ENCODE peak calls at places on chromosomes 2 and 18, in six cellular contexts. C is colonic mucosa, T is mucosa of descending colon, R is left ventricle myocardium inferior, A is neural progenitor cell, Q is HFFc6. J is an unnamed sample.

GRCh38 chr2:112869258-112869842 is 32.8 kb upstream of the IL1B start:
- DNase-seq in A (no peak), C (peak; percentile 98), Q (peak; percentile 82), T (peak; percentile 99), R (peak; percentile 74), J (peak; percentile 84)

GRCh38 chr2:6073260-6074141 is 381.3 kb downstream of the SOX11 start:
- DNase-seq in Q (no peak), A (peak; percentile 73), R (no peak), T (no peak), C (no peak), J (no peak)

GRCh38 chr2:182615036-182615435 is 101.0 kb upstream of the DNAJC10 start:
- DNase-seq in R (no peak), Q (no peak), T (no peak), C (no peak), A (no peak), J (no peak)

GRCh38 chr2:96928277-96928781 is 58.1 kb downstream of the FAM178B start:
- DNase-seq in T (no peak), C (no peak), Q (no peak), A (no peak), R (no peak), J (no peak)

GRCh38 chr18:75687626-75688025 is 260.1 kb upstream of the SMIM21 start:
- DNase-seq in R (no peak), A (no peak), Q (no peak), C (no peak), T (no peak), J (no peak)

GRCh38 chr2:120244656-120245519 is 7.8 kb upstream of the RALB start:
- DNase-seq in R (no peak), C (no peak), T (no peak), A (no peak), Q (no peak), J (no peak)

GRCh38 chr2:241768850-241769249 is 7.8 kb upstream of the GAL3ST2 start:
- DNase-seq in A (no peak), C (no peak), T (no peak), R (no peak), Q (no peak), J (peak; percentile 73)

GRCh38 chr2:233807966-233808892 is 30.1 kb downstream of the MROH2A start:
- DNase-seq in C (no peak), R (no peak), Q (no peak), A (no peak), T (no peak), J (no peak)

GRCh38 chr2:150607471-150607870 is 120.0 kb upstream of the RND3 start:
- DNase-seq in A (no peak), R (no peak), T (no peak), C (no peak), Q (no peak), J (no peak)

GRCh38 chr2:119010336-119010735 is 68.3 kb downstream of the MARCO start:
- DNase-seq in T (no peak), A (no peak), R (no peak), Q (no peak), C (no peak), J (no peak)

GRCh38 chr2:77521931-77522470 is at the start of gene LRRTM4:
- DNase-seq in C (no peak), A (peak; percentile 72), T (no peak), R (no peak), Q (no peak), J (no peak)

GRCh38 chr2:181955010-181955409 is 30.6 kb upstream of the PPP1R1C start:
- DNase-seq in R (no peak), Q (peak; percentile 56), A (no peak), C (no peak), T (no peak), J (no peak)

GRCh38 chr2:181823405-181823804 is 68.1 kb upstream of the ITPRID2 start:
- DNase-seq in C (no peak), Q (no peak), T (no peak), R (no peak), A (no peak), J (no peak)

GRCh38 chr2:73020306-73020656 is 51.2 kb downstream of the SFXN5 start:
- DNase-seq in A (no peak), R (no peak), Q (no peak), T (no peak), C (no peak), J (peak; percentile 73)

GRCh38 chr18:3129053-3129864 is 90.5 kb downstream of the MYOM1 start:
- DNase-seq in Q (peak; percentile 60), T (peak; percentile 92), C (peak; percentile 85), A (peak; percentile 95), R (peak; percentile 77), J (peak; percentile 92)

GRCh38 chr18:11752116-11752911 is 63.2 kb downstream of the GNAL start:
- DNase-seq in Q (no peak), R (no peak), T (no peak), A (peak; percentile 75), C (no peak), J (no peak)

GRCh38 chr2:217951521-217952247 is 51.1 kb downstream of the TNS1 start:
- DNase-seq in A (no peak), R (no peak), Q (no peak), T (no peak), C (no peak), J (no peak)

GRCh38 chr2:130807659-130808385 is 28.9 kb upstream of the ARHGEF4 start:
- DNase-seq in Q (no peak), R (no peak), A (no peak), C (peak; percentile 73), T (peak; percentile 88), J (no peak)

GRCh38 chr2:10428355-10428754 is 19.8 kb downstream of the ODC1 start:
- DNase-seq in A (no peak), T (no peak), C (no peak), Q (no peak), R (no peak), J (no peak)

GRCh38 chr2:30756051-30756719 is 51.1 kb downstream of the CAPN13 start:
- DNase-seq in Q (peak; percentile 15), C (no peak), T (no peak), A (no peak), R (no peak), J (no peak)

GRCh38 chr2:64654063-64654811 is 524 bp upstream of the SERTAD2 start:
- DNase-seq in Q (peak; percentile 84), T (peak; percentile 75), C (peak; percentile 47), A (peak; percentile 92), R (peak; percentile 78), J (peak; percentile 94)

GRCh38 chr18:3649559-3650426 is 199.8 kb downstream of the TGIF1 start:
- DNase-seq in T (no peak), A (no peak), R (no peak), C (no peak), Q (peak; percentile 47), J (no peak)

GRCh38 chr2:122136071-122136470 is 380.6 kb downstream of the TSN start:
- DNase-seq in A (peak; percentile 47), R (no peak), Q (no peak), C (no peak), T (no peak), J (no peak)

GRCh38 chr18:73626221-73626620 is 521.4 kb downstream of the FBXO15 start:
- DNase-seq in Q (no peak), R (no peak), A (no peak), C (no peak), T (no peak), J (no peak)

GRCh38 chr2:169877406-169877805 is 50.2 kb downstream of the UBR3 start:
- DNase-seq in Q (no peak), C (no peak), R (no peak), A (no peak), T (peak; percentile 15), J (no peak)
- TF ChIP-seq CTCF in Q (peak; percentile 47), C (no peak), R (peak; percentile 60), A (peak; percentile 29), T (no peak), J (peak; percentile 48)

DNA sequence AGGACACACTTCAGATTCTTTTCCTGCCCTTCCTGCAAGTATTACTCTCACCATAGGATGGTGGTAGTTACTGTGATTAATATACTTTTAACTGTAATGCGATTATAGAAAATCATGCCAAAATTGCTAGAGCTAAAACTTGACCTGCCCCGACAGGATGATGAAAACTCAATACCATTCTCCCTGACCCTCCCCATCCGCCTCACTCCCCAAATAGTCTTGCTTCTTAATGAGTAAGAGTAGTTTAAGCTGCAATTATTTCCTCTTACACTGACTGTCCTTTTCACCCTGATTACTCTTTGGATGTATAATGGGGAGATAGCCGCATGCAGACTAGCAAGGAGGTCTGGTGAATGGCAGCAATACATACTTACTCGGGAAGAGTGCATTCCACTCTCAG is 269.6 kb upstream of the SIX3 start:
- DNase-seq in Q (no peak), C (no peak), A (peak; percentile 32), T (no peak), R (no peak), J (no peak)
- TF ChIP-seq CTCF in Q (no peak), C (no peak), A (no peak), T (no peak), R (no peak), J (no peak)

DNA sequence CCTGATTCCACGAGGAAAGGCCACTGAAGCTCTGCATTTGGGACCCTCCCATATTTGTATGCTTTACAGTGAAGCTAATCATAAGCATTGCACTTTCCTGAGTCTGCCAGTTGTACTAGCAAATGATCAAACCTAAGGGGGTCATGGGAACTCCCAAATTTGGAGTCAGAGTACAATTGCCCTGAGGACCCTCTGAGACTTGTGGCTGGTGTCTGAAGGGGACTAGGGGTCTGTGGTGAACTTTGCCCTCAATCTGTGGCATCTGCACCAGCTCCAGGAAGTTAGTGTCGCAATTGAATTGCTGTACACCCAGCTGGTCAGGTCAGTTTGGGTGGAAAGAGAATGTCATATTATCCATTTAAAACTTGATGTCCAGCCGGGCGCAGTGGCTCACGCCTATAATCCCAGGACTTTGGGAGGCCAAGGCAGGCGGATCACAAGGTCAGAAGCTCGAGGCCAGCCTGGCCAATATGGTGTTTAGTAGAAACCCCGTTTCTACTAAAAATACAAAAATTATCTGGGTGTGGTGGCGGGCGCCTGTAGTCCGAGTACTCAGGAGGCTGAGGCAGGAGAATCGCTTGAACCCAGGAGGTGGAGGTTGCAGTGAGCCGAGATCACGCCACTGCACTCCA is 18.1 kb downstream of the SOWAHC start:
- DNase-seq in T (peak; percentile 13), A (no peak), C (no peak), Q (no peak), R (no peak), J (no peak)
- TF ChIP-seq CTCF in T (no peak), A (no peak), C (no peak), Q (no peak), R (no peak), J (no peak)

GRCh38 chr2:33038230-33038629 is 91.5 kb downstream of the LTBP1 start:
- DNase-seq in R (no peak), T (no peak), C (no peak), Q (no peak), A (no peak), J (no peak)

GRCh38 chr2:33032245-33032644 is 85.5 kb downstream of the LTBP1 start:
- DNase-seq in R (no peak), Q (no peak), C (no peak), T (no peak), A (no peak), J (no peak)

GRCh38 chr2:33038799-33039198 is 92.0 kb downstream of the LTBP1 start:
- DNase-seq in A (no peak), T (no peak), C (no peak), Q (no peak), R (no peak), J (no peak)

GRCh38 chr2:33033524-33034150 is 86.9 kb downstream of the LTBP1 start:
- DNase-seq in C (no peak), R (no peak), T (no peak), A (peak; percentile 59), Q (peak; percentile 70), J (no peak)

DNA sequence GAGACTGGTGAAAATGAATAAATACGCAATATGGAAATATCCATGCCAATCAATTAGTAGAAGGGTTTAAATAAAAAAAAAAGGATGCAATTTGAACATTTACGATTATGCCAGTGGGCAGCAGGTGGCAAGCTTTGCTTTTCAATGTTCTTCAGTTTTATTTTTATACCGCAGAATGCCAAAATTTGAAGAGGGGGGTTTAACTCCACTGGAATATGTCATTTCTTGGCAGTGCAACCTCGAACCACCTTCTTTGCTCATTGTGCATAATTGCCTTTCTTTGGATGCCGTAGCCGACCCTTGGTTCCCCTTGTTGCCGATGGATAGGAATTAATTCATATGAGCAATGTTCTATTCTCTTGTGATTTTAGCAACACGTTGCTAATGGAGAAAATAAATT is 88.0 kb downstream of the LTBP1 start:
- DNase-seq in C (no peak), A (no peak), T (no peak), Q (peak; percentile 47), R (no peak), J (no peak)
- TF ChIP-seq CTCF in C (no peak), A (peak; percentile 5), T (no peak), Q (peak; percentile 82), R (peak; percentile 48), J (peak; percentile 60)